ENCODE peak calls at places on chromosomes 12 and 14, in four cellular contexts. P is glutamatergic neuron; Y is effector memory CD8-positive, alpha-beta T cell; U is H7. T is an unnamed sample.

GRCh38 chr12:91361864-91362263 is 179.2 kb upstream of the DCN start:
- DNase-seq in Y (no peak), U (no peak), P (no peak), T (no peak)

GRCh38 chr12:64943686-64944085 is 119.2 kb downstream of the TBC1D30 start:
- DNase-seq in Y (no peak), P (no peak), U (no peak), T (no peak)

GRCh38 chr12:113416091-113416754 is 6.0 kb upstream of the SDSL start:
- DNase-seq in Y (no peak), P (no peak), U (no peak), T (peak)

GRCh38 chr14:25048170-25049126 is 1.5 kb downstream of the STXBP6 start:
- DNase-seq in Y (no peak), P (no peak), U (peak), T (peak)

GRCh38 chr12:18283776-18284175 is 22.5 kb downstream of the PIK3C2G start:
- DNase-seq in Y (no peak), U (no peak), P (no peak), T (no peak)

GRCh38 chr12:64018524-64018923 is 174.0 kb downstream of the SRGAP1 start:
- DNase-seq in U (no peak), P (no peak), Y (no peak), T (no peak)

GRCh38 chr12:32603858-32604257 is 75.2 kb upstream of the DNM1L start:
- DNase-seq in Y (no peak), U (no peak), P (no peak), T (no peak)

GRCh38 chr14:20684662-20685456 is 499 bp downstream of the RNASE4 start:
- DNase-seq in Y (no peak), U (peak), P (peak), T (peak)

GRCh38 chr12:131105351-131105735 is 151.6 kb downstream of the ADGRD1 start:
- DNase-seq in P (peak), Y (no peak), U (no peak), T (no peak)

GRCh38 chr14:92651106-92651792 is 97.2 kb downstream of the LGMN start:
- DNase-seq in Y (peak), U (peak), P (no peak), T (peak)

T was measured in transverse colon.